ENCODE peak calls at places on chromosome 17, in four cellular contexts. X is A549, U is upper lobe of right lung, D is RWPE1. W is an unnamed sample.

GRCh38 chr17:82698065-82698973 is at the start of gene RAB40B:
- DNase-seq in X (peak; percentile 100), U (peak; percentile 100), D (peak; percentile 99), W (peak; percentile 99)

GRCh38 chr17:56142325-56142724 is 10.9 kb upstream of the ANKFN1 start:
- DNase-seq in U (no peak), X (no peak), D (peak; percentile 26), W (no peak)

GRCh38 chr17:70144260-70144846 is 25.0 kb upstream of the KCNJ2 start:
- DNase-seq in X (peak; percentile 15), D (peak; percentile 14), U (no peak), W (no peak)

GRCh38 chr17:30210366-30210765 is 25.1 kb downstream of the SLC6A4 start:
- DNase-seq in X (no peak), U (no peak), D (no peak), W (no peak)

GRCh38 chr17:31678431-31678830 is 180.6 kb downstream of the COPRS start:
- DNase-seq in U (no peak), D (peak; percentile 17), X (no peak), W (no peak)

GRCh38 chr17:334974-335481 is 17.6 kb downstream of the RPH3AL start:
- DNase-seq in D (no peak), U (peak; percentile 59), X (no peak), W (no peak)

GRCh38 chr17:29076722-29077121 is 33.8 kb downstream of the PIPOX start:
- DNase-seq in D (no peak), X (no peak), U (no peak), W (no peak)

GRCh38 chr17:65346166-65346565 is 209.0 kb downstream of the RGS9 start:
- DNase-seq in X (no peak), U (no peak), D (no peak), W (no peak)

GRCh38 chr17:1783834-1784611 is 22.2 kb downstream of the SERPINF1 start:
- DNase-seq in D (peak; percentile 61), X (peak; percentile 77), U (peak; percentile 85), W (peak; percentile 53)

GRCh38 chr17:37538991-37539659 is 49.4 kb downstream of the DUSP14 start:
- DNase-seq in D (no peak), X (no peak), U (no peak), W (no peak)

GRCh38 chr17:752620-753219 is 656 bp upstream of the GEMIN4 start:
- DNase-seq in D (no peak), X (peak; percentile 45), U (peak; percentile 88), W (peak; percentile 49)

GRCh38 chr17:49708515-49709161 is 874 bp upstream of the SLC35B1 start:
- DNase-seq in D (no peak), X (no peak), U (no peak), W (no peak)

GRCh38 chr17:64001091-64001579 is 3.0 kb downstream of the PRR29 start:
- DNase-seq in U (no peak), D (no peak), X (no peak), W (no peak)

GRCh38 chr17:78263736-78264340 is 32.4 kb downstream of the TMEM235 start:
- DNase-seq in X (no peak), U (peak; percentile 59), D (no peak), W (no peak)

GRCh38 chr17:75003070-75003956 is 9.2 kb upstream of the MRPL58 start:
- DNase-seq in U (no peak), X (no peak), D (no peak), W (no peak)

GRCh38 chr17:44693609-44694008 is 4.0 kb upstream of the CCDC43 start:
- DNase-seq in U (no peak), X (no peak), D (no peak), W (no peak)

GRCh38 chr17:1471931-1472727 is 16.1 kb upstream of the CRK start:
- DNase-seq in U (no peak), X (no peak), D (no peak), W (no peak)

GRCh38 chr17:45429338-45430005 is 3.2 kb downstream of the ARHGAP27 start:
- DNase-seq in X (no peak), U (peak; percentile 65), D (no peak), W (no peak)

GRCh38 chr17:32112416-32112815 is 29.9 kb upstream of the RHOT1 start:
- DNase-seq in D (no peak), U (no peak), X (no peak), W (no peak)

GRCh38 chr17:50596191-50597037 is 35.9 kb downstream of the CACNA1G start:
- DNase-seq in X (no peak), U (no peak), D (no peak), W (no peak)

GRCh38 chr17:62852195-62852594 is 44.1 kb upstream of the MARCHF10 start:
- DNase-seq in X (no peak), U (no peak), D (no peak), W (no peak)

GRCh38 chr17:38730526-38731379 is 612 bp downstream of the CISD3 start:
- DNase-seq in U (peak; percentile 92), D (no peak), X (peak; percentile 61), W (no peak)

GRCh38 chr17:75795820-75796607 is 11.4 kb downstream of the UNK start:
- DNase-seq in U (no peak), D (no peak), X (no peak), W (no peak)

GRCh38 chr17:75814900-75815373 is 29.3 kb downstream of the UNC13D start:
- DNase-seq in X (no peak), U (no peak), D (peak; percentile 86), W (no peak)

GRCh38 chr17:56913000-56913866 is 616 bp downstream of the TRIM25 start:
- DNase-seq in X (no peak), U (peak; percentile 69), D (no peak), W (no peak)

GRCh38 chr17:61144876-61145564 is 254.6 kb upstream of the TBX2 start:
- DNase-seq in X (no peak), D (no peak), U (no peak), W (no peak)

GRCh38 chr17:8889458-8890210 is 22.2 kb upstream of the PIK3R6 start:
- DNase-seq in U (no peak), D (no peak), X (no peak), W (no peak)

GRCh38 chr17:15436399-15437369 is 30.7 kb downstream of the CDRT4 start:
- DNase-seq in U (no peak), D (no peak), X (peak; percentile 41), W (no peak)

GRCh38 chr17:74305865-74306654 is 20.0 kb upstream of the KIF19 start:
- DNase-seq in D (no peak), U (no peak), X (no peak), W (no peak)

GRCh38 chr17:11598274-11599221 is at the start of gene DNAH9:
- DNase-seq in X (peak; percentile 62), U (peak; percentile 97), D (peak; percentile 4), W (no peak)

GRCh38 chr17:81304196-81305015 is 9.3 kb upstream of the SLC38A10 start:
- DNase-seq in X (no peak), D (no peak), U (no peak), W (no peak)

GRCh38 chr17:18960803-18961511 is 9.0 kb downstream of the SLC5A10 start:
- DNase-seq in X (peak; percentile 90), U (peak; percentile 91), D (peak; percentile 72), W (peak; percentile 91)

GRCh38 chr17:45705123-45706009 is 78.8 kb upstream of the CRHR1 start:
- DNase-seq in D (peak; percentile 91), U (no peak), X (peak; percentile 84), W (no peak)

GRCh38 chr17:80953471-80954315 is 37.9 kb upstream of the CHMP6 start:
- DNase-seq in D (no peak), U (peak; percentile 61), X (no peak), W (no peak)

GRCh38 chr17:81428521-81428920 is 33.3 kb downstream of the BAHCC1 start:
- DNase-seq in X (no peak), U (no peak), D (no peak), W (no peak)

DNA sequence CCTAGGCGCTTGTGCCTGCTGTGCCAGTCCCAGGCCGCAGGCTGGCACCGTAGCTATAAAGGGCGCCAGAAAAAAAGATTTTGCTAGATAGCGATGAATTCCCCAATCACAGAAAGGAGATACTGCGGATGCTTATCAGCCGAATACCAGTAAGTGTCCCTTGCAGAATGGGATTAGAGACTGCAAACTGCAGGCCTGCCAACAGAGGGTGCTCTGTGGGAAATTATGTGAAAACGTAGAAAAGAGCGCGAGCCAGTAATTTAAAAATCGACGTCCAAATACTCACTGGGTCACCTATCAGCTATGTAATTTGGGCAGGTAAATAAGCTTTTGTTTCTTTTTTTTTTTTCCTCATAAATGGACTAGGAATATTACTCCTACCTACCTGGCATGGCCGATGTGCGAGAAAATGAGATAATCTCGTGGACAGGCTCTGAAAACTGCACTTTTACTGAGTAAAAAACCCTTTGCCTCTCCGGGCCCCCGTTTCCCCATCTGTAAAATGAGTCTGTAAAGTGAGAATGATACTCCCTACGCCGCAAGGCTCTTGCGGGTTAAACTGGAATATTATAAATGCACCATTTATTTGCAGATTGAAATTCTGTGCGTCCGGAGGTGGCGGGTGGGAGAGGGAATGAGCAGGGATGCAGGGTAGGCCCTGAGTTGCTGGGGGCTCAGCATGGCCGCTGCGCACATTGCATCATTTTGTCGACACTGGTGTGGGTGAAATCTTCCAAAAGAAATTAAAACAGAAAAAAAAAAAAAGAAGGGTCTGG is 1.2 kb upstream of the COG1 start:
- DNase-seq in D (peak; percentile 71), U (peak; percentile 72), X (peak; percentile 87), W (peak; percentile 79)
- TF ChIP-seq CTCF in D (peak; percentile 97), U (peak; percentile 87), X (peak; percentile 81), W (peak; percentile 85)

DNA sequence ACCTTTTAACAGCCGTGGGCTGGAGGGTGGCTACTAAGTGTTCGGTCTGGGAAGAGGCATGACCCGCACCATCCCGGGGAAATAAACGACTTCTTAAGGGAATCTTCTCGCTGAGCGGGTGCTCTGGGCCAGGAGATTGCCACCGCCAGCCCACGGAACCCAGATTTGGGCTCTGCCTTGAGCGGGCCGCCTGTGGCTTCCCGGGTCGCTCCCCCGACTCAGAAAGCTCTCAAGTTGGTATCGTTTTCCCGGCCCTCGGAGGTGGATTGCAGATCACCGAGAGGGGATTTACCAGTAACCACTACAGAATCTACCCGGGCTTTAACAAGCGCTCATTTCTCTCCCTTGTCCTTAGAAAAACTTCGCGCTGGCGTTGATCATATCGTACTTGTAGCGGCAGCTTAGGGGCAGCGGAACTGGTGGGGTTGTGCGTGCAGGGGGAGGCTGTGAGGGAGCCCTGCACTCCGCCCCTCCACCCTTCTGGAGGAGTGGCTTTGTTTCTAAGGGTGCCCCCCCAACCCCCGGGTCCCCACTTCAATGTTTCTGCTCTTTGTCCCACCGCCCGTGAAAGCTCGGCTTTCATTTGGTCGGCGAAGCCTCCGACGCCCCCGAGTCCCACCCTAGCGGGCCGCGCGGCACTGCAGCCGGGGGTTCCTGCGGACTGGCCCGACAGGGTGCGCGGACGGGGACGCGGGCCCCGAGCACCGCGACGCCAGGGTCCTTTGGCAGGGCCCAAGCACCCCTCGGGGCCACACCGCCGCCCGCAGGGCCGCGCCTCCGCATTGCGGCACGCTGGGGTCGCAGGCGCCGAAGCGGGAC is 3.6 kb upstream of the CBX4 start:
- DNase-seq in D (no peak), X (no peak), U (no peak), W (no peak)
- TF ChIP-seq CTCF in D (no peak), X (no peak), U (no peak), W (no peak)

GRCh38 chr17:58156839-58157803 is 8.9 kb downstream of the OR4D1 start:
- DNase-seq in X (peak; percentile 56), U (peak; percentile 66), D (no peak), W (no peak)
- TF ChIP-seq CTCF in X (no peak), U (no peak), D (no peak), W (no peak)

GRCh38 chr17:58691701-58692238 is at the start of gene TEX14:
- DNase-seq in U (no peak), X (no peak), D (no peak), W (no peak)

GRCh38 chr17:58693751-58694150 is 1.3 kb downstream of the RAD51C start:
- DNase-seq in D (no peak), X (no peak), U (no peak), W (no peak)

GRCh38 chr17:58693208-58693607 is 806 bp downstream of the RAD51C start:
- DNase-seq in X (no peak), U (no peak), D (no peak), W (no peak)

GRCh38 chr17:58694302-58694701 is 1.9 kb downstream of the RAD51C start:
- DNase-seq in D (no peak), U (no peak), X (no peak), W (no peak)

GRCh38 chr17:58692239-58693055 is at the start of gene RAD51C:
- DNase-seq in D (peak; percentile 85), X (peak; percentile 90), U (peak; percentile 94), W (peak; percentile 91)
- TF ChIP-seq CTCF in D (no peak), X (no peak), U (no peak), W (no peak)